ENCODE peak calls at places on chromosomes 6 and 20, in five cellular contexts. G is AG09309, Q is mesenteric fat pad, E is globus pallidus, C is glomerular endothelial cell. L is an unnamed sample.

GRCh38 chr6:41640436-41640835 is 2.2 kb downstream of the MDFI start:
- DNase-seq in G (no peak), Q (no peak), E (no peak), C (no peak), L (no peak)

GRCh38 chr6:129252377-129253071 is 369.6 kb downstream of the LAMA2 start:
- DNase-seq in G (no peak), Q (no peak), E (no peak), C (no peak), L (peak)

GRCh38 chr6:74585779-74586178 is 620.1 kb downstream of the COL12A1 start:
- DNase-seq in G (no peak), Q (no peak), E (no peak), C (no peak), L (peak)

GRCh38 chr6:48249071-48249470 is 138.1 kb upstream of the PTCHD4 start:
- DNase-seq in G (no peak), Q (no peak), E (no peak), C (no peak), L (no peak)

GRCh38 chr20:31835977-31836852 is 9.2 kb downstream of the FOXS1 start:
- DNase-seq in G (peak), Q (no peak), E (peak), C (no peak), L (peak)

GRCh38 chr6:98835149-98836024 is 1.0 kb downstream of the POU3F2 start:
- DNase-seq in G (no peak), Q (no peak), E (peak), C (no peak), L (no peak)

GRCh38 chr6:26197736-26198625 is 110.8 kb downstream of the HFE start:
- DNase-seq in G (no peak), Q (no peak), E (no peak), C (no peak), L (peak)

GRCh38 chr6:108164815-108165706 is 761 bp upstream of the NR2E1 start:
- DNase-seq in G (no peak), Q (no peak), E (no peak), C (no peak), L (no peak)

GRCh38 chr20:44650777-44651493 is 564 bp downstream of the ADA start:
- DNase-seq in G (no peak), Q (no peak), E (no peak), C (no peak), L (no peak)

GRCh38 chr6:37171141-37171969 is 1.4 kb downstream of the PIM1 start:
- DNase-seq in G (no peak), Q (no peak), E (peak), C (no peak), L (peak)

GRCh38 chr20:10611357-10611756 is 62.4 kb downstream of the JAG1 start:
- DNase-seq in G (no peak), Q (no peak), E (peak), C (no peak), L (no peak)

GRCh38 chr20:4227085-4227821 is 211.9 kb upstream of the RNF24 start:
- DNase-seq in G (peak), Q (no peak), E (no peak), C (no peak), L (peak)

GRCh38 chr20:44448753-44449546 is 26.7 kb upstream of the TTPAL start:
- DNase-seq in G (no peak), Q (no peak), E (no peak), C (no peak), L (peak)

GRCh38 chr6:47670851-47671250 is 27.5 kb upstream of the ADGRF4 start:
- DNase-seq in G (no peak), Q (no peak), E (no peak), C (no peak), L (no peak)

GRCh38 chr20:40279390-40279789 is 409.6 kb downstream of the MAFB start:
- DNase-seq in G (peak), Q (no peak), E (peak), C (no peak), L (peak)

GRCh38 chr20:47684306-47685080 is 100.8 kb downstream of the SULF2 start:
- DNase-seq in G (no peak), Q (no peak), E (no peak), C (no peak), L (no peak)

GRCh38 chr6:138509371-138509770 is 10.1 kb upstream of the NHSL1 start:
- DNase-seq in G (no peak), Q (no peak), E (peak), C (no peak), L (peak)

GRCh38 chr6:95614094-95614493 is 36.8 kb downstream of the MANEA start:
- DNase-seq in G (no peak), Q (no peak), E (no peak), C (no peak), L (no peak)

GRCh38 chr6:149884215-149884614 is 13.7 kb downstream of the RAET1E start:
- DNase-seq in G (no peak), Q (no peak), E (no peak), C (no peak), L (no peak)

GRCh38 chr6:170222498-170223471 is 68.1 kb downstream of the DLL1 start:
- DNase-seq in G (no peak), Q (peak), E (no peak), C (no peak), L (no peak)

GRCh38 chr20:55978550-55978949 is 26.8 kb downstream of the CBLN4 start:
- DNase-seq in G (no peak), Q (no peak), E (no peak), C (no peak), L (no peak)

GRCh38 chr6:138953451-138953850 is 34.6 kb downstream of the REPS1 start:
- DNase-seq in G (no peak), Q (no peak), E (no peak), C (no peak), L (no peak)

GRCh38 chr6:38773338-38773737 is 58.2 kb downstream of the DNAH8 start:
- DNase-seq in G (no peak), Q (no peak), E (no peak), C (no peak), L (no peak)